ENCODE peak calls at places on chromosomes 2 and 18, in six cellular contexts. G is mesenchymal stem cell, H is IMR-90, F is H1, O is H9, I is trophoblast cell. C is an unnamed sample.

GRCh38 chr2:225091336-225091735 is 49.1 kb upstream of the DOCK10 start:
- DNase-seq in G (peak; percentile 85), H (peak; percentile 98), F (no peak), O (no peak), I (no peak), C (no peak)

GRCh38 chr2:131056204-131056975 is 36.9 kb downstream of the FAM168B start:
- DNase-seq in G (no peak), H (no peak), F (no peak), O (no peak), I (no peak), C (no peak)

GRCh38 chr2:240013343-240013742 is 11.8 kb downstream of the NDUFA10 start:
- DNase-seq in G (peak; percentile 38), H (peak; percentile 25), F (no peak), O (no peak), I (no peak), C (no peak)

GRCh38 chr2:97808816-97809215 is 95.4 kb downstream of the ZAP70 start:
- DNase-seq in G (no peak), H (no peak), F (no peak), O (no peak), I (no peak), C (no peak)

GRCh38 chr2:207337234-207338219 is 171.8 kb upstream of the KLF7 start:
- DNase-seq in G (peak; percentile 70), H (peak; percentile 63), F (no peak), O (no peak), I (no peak), C (no peak)

GRCh38 chr18:59026831-59027410 is 112.8 kb upstream of the SEC11C start:
- DNase-seq in G (no peak), H (no peak), F (no peak), O (no peak), I (no peak), C (no peak)

GRCh38 chr2:69086466-69086865 is 73.5 kb downstream of the ANTXR1 start:
- DNase-seq in G (no peak), H (no peak), F (no peak), O (no peak), I (no peak), C (no peak)

GRCh38 chr2:69642709-69643601 is 584 bp downstream of the AAK1 start:
- DNase-seq in G (peak; percentile 89), H (peak; percentile 85), F (peak; percentile 66), O (peak; percentile 53), I (peak; percentile 52), C (peak; percentile 50)

GRCh38 chr18:9103488-9103887 is 989 bp downstream of the NDUFV2 start:
- DNase-seq in G (peak; percentile 54), H (peak; percentile 49), F (no peak), O (no peak), I (no peak), C (no peak)

GRCh38 chr2:158637357-158637756 is 157.8 kb upstream of the DAPL1 start:
- DNase-seq in G (peak; percentile 19), H (no peak), F (no peak), O (no peak), I (no peak), C (no peak)

GRCh38 chr2:217977840-217978535 is 24.8 kb downstream of the TNS1 start:
- DNase-seq in G (no peak), H (no peak), F (no peak), O (no peak), I (no peak), C (no peak)
- H3K18ac ChIP-seq in G (no peak overlapping the region), H (no peak overlapping the region), F (no peak overlapping the region), O (no peak overlapping the region), I (no peak overlapping the region), C (no peak overlapping the region)

GRCh38 chr2:234967874-234968208 is 16.0 kb downstream of the SH3BP4 start:
- DNase-seq in G (no peak), H (no peak), F (no peak), O (no peak), I (no peak), C (no peak)

GRCh38 chr2:234969329-234970157 is 17.7 kb downstream of the SH3BP4 start:
- DNase-seq in G (peak; percentile 66), H (no peak), F (no peak), O (no peak), I (no peak), C (no peak)

GRCh38 chr2:234967201-234967873 is 15.5 kb downstream of the SH3BP4 start:
- DNase-seq in G (no peak), H (no peak), F (no peak), O (no peak), I (no peak), C (no peak)

GRCh38 chr2:234970467-234970866 is 18.6 kb downstream of the SH3BP4 start:
- DNase-seq in G (peak; percentile 64), H (peak; percentile 53), F (no peak), O (no peak), I (peak; percentile 62), C (no peak)

DNA sequence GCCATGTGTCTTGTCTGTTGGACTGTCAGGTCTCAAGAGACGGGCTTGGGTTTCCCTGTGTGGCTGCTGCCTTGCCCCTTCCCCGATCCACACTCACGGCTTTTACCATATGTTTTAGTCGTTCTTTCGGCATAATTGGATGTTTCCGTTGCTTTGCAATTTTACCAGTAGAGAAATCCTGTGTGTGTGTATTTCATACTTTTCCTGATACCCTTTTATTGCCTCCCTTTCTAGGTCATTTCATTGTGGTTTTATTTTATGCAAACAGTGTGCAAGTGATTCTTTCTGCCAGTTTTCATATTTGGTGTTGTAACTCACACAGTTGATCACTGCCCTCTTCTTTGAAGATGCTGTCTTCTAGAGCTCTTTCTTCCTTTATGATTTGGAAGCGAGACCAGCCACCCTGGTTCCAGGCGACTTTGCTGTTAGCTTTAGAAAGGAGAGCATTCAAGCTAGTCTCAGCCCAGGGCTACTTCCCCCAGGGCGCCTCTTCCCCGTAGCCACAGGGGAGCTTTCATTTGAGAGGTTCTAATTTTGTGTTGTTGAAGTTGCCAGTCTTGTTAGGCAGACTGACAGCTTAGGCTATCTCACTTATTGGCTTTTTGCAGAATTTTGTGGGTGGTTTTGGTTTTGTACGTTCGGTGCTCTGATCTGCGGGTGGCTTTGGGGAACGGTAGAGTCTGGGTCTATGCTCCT is 17.0 kb downstream of the SH3BP4 start:
- DNase-seq in G (no peak), H (no peak), F (no peak), O (no peak), I (no peak), C (no peak)
- H3K9ac ChIP-seq in G (no peak overlapping the region), H (no peak overlapping the region), F (no peak overlapping the region), O (no peak overlapping the region), I (no peak overlapping the region), C (peak overlapping the region; percentile 39)

GRCh38 chr2:178277741-178278197 is 83.5 kb downstream of the OSBPL6 start:
- DNase-seq in G (no peak), H (peak; percentile 28), F (no peak), O (no peak), I (no peak), C (peak; percentile 11)
- H2AFZ ChIP-seq in G (no peak overlapping the region), H (peak overlapping the region; percentile 87), F (peak overlapping the region; percentile 82), O (no peak overlapping the region), I (peak overlapping the region; percentile 15), C (peak overlapping the region; percentile 76)

GRCh38 chr2:72915907-72916742 is 1.2 kb upstream of the EMX1 start:
- DNase-seq in G (peak; percentile 42), H (no peak), F (peak; percentile 86), O (peak; percentile 83), I (peak; percentile 53), C (peak; percentile 87)
- H3K18ac ChIP-seq in G (peak overlapping the region; percentile 15), H (no peak overlapping the region), F (peak overlapping the region; percentile 96), O (no peak overlapping the region), I (peak overlapping the region; percentile 33), C (peak overlapping the region; percentile 86)

GRCh38 chr18:6746386-6746960 is 17.0 kb downstream of the ARHGAP28 start:
- DNase-seq in G (peak; percentile 59), H (peak; percentile 51), F (no peak), O (no peak), I (no peak), C (no peak)
- H3K9ac ChIP-seq in G (peak overlapping the region; percentile 29), H (no peak overlapping the region), F (no peak overlapping the region), O (no peak overlapping the region), I (no peak overlapping the region), C (no peak overlapping the region)

GRCh38 chr18:40367576-40367975 is 1587.5 kb upstream of the PIK3C3 start:
- DNase-seq in G (no peak), H (no peak), F (no peak), O (no peak), I (no peak), C (no peak)
- H2AFZ ChIP-seq in G (no peak overlapping the region), H (no peak overlapping the region), F (no peak overlapping the region), O (no peak overlapping the region), I (no peak overlapping the region), C (no peak overlapping the region)

GRCh38 chr18:25350561-25351201 is 1.3 kb downstream of the ZNF521 start:
- DNase-seq in G (peak; percentile 70), H (peak; percentile 65), F (peak; percentile 65), O (peak; percentile 28), I (no peak), C (peak; percentile 31)
- H3K18ac ChIP-seq in G (peak overlapping the region; percentile 100), H (peak overlapping the region; percentile 62), F (peak overlapping the region; percentile 60), O (peak overlapping the region; percentile 72), I (peak overlapping the region; percentile 77), C (peak overlapping the region; percentile 100)

DNA sequence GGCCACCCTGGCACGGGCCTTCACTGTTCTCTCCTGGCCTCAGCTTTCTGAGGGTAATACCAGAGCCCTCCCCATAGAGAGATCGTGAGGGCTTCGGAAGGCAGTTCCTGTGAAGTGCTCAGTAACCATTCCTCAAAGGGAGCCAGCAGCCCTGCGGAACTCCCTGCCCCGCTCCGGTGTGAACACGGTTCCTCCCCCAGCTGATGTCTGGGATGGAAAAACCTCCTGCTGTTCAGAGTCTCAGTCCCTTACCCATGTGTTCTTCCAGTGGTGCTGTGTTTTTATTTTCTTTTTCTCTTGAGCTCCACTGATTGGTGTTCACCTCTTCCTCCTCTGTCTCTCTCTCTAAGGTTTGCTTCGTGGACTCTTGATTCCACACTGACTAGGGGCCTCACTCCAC is 124.1 kb downstream of the TPGS2 start:
- DNase-seq in G (no peak), H (no peak), F (no peak), O (no peak), I (no peak), C (no peak)
- H3K9ac ChIP-seq in G (no peak overlapping the region), H (no peak overlapping the region), F (no peak overlapping the region), O (no peak overlapping the region), I (no peak overlapping the region), C (no peak overlapping the region)